ENCODE peak calls at places on chromosomes 16 and 17, in four cellular contexts. Y is tibial artery, U is NCI-H460, G is BJ. V is an unnamed sample.
A peak's percentile ranks its signal among the peaks of the same experiment; 100 is the strongest.

GRCh38 chr17:3308603-3309002 is 10.4 kb upstream of the OR3A1 start:
- DNase-seq in U (no peak), G (no peak), Y (no peak), V (no peak)

GRCh38 chr16:53370827-53371226 is 63.4 kb upstream of the RBL2 start:
- DNase-seq in G (no peak), U (no peak), Y (no peak), V (no peak)

GRCh38 chr16:11038777-11039176 is 94.4 kb downstream of the CLEC16A start:
- DNase-seq in Y (no peak), G (no peak), U (no peak), V (no peak)

GRCh38 chr16:85955566-85955965 is 56.6 kb downstream of the IRF8 start:
- DNase-seq in G (no peak), U (no peak), Y (no peak), V (no peak)

GRCh38 chr17:66547170-66547865 is 244.9 kb downstream of the PRKCA start:
- DNase-seq in Y (no peak), G (no peak), U (no peak), V (no peak)

GRCh38 chr17:520447-521167 is 168.0 kb upstream of the RPH3AL start:
- DNase-seq in Y (no peak), U (no peak), G (peak; percentile 69), V (no peak)

GRCh38 chr16:84941916-84942315 is 69.4 kb downstream of the ZDHHC7 start:
- DNase-seq in U (no peak), Y (no peak), G (peak; percentile 79), V (no peak)

GRCh38 chr17:77332981-77333685 is 192.4 kb downstream of the SEC14L1 start:
- DNase-seq in U (no peak), G (peak; percentile 89), Y (no peak), V (no peak)

GRCh38 chr17:81419333-81419885 is 24.2 kb downstream of the BAHCC1 start:
- DNase-seq in Y (peak; percentile 86), G (peak; percentile 78), U (peak; percentile 91), V (peak; percentile 84)

GRCh38 chr17:11598274-11599221 is at the start of gene DNAH9:
- DNase-seq in Y (peak; percentile 95), G (no peak), U (peak; percentile 46), V (no peak)

GRCh38 chr16:57648590-57649442 is 19.3 kb upstream of the ADGRG3 start:
- DNase-seq in U (peak; percentile 88), G (no peak), Y (peak; percentile 60), V (no peak)

GRCh38 chr17:1776328-1776727 is 14.5 kb downstream of the SERPINF1 start:
- DNase-seq in Y (no peak), U (no peak), G (no peak), V (no peak)

GRCh38 chr17:307295-307691 is 45.3 kb downstream of the RPH3AL start:
- DNase-seq in G (no peak), Y (no peak), U (no peak), V (no peak)

V was measured in AG04449.